ENCODE peak calls at places on chromosome 9, in five cellular contexts. W, K, S, Y and R are unnamed samples.

GRCh38 chr9:108634669-108635462 is 220.9 kb downstream of the ACTL7B start:
- DNase-seq in W (peak; percentile 10), K (no peak), S (no peak), Y (no peak), R (no peak)

GRCh38 chr9:123016631-123017030 is 16.8 kb upstream of the GPR21 start:
- DNase-seq in W (no peak), K (no peak), S (no peak), Y (no peak), R (no peak)

GRCh38 chr9:120396418-120396817 is 183.5 kb downstream of the CDK5RAP2 start:
- DNase-seq in W (no peak), K (no peak), S (no peak), Y (no peak), R (no peak)

GRCh38 chr9:78294290-78295176 is 2.4 kb upstream of the PSAT1 start:
- DNase-seq in W (no peak), K (no peak), S (no peak), Y (no peak), R (no peak)

GRCh38 chr9:7178729-7179128 is 421.0 kb downstream of the KDM4C start:
- DNase-seq in W (no peak), K (no peak), S (no peak), Y (no peak), R (no peak)

GRCh38 chr9:7150153-7150890 is 392.5 kb downstream of the KDM4C start:
- DNase-seq in W (no peak), K (no peak), S (no peak), Y (no peak), R (no peak)

GRCh38 chr9:124527781-124528180 is 20.6 kb upstream of the NR5A1 start:
- DNase-seq in W (no peak), K (no peak), S (no peak), Y (no peak), R (no peak)

GRCh38 chr9:38178282-38178681 is 109.3 kb upstream of the SHB start:
- DNase-seq in W (peak; percentile 24), K (no peak), S (no peak), Y (peak; percentile 31), R (no peak)

GRCh38 chr9:69773258-69773657 is 13.4 kb upstream of the PTAR1 start:
- DNase-seq in W (no peak), K (no peak), S (no peak), Y (no peak), R (no peak)

GRCh38 chr9:91253488-91253887 is 108.2 kb downstream of the AUH start:
- DNase-seq in W (peak; percentile 6), K (peak; percentile 7), S (peak; percentile 29), Y (no peak), R (no peak)

GRCh38 chr9:136437839-136438547 is 1.7 kb downstream of the INPP5E start:
- DNase-seq in W (no peak), K (no peak), S (no peak), Y (no peak), R (no peak)

GRCh38 chr9:72305102-72305546 is 59.9 kb downstream of the ZFAND5 start:
- DNase-seq in W (peak; percentile 95), K (peak; percentile 6), S (peak; percentile 37), Y (peak; percentile 64), R (no peak)

GRCh38 chr9:37501957-37502596 is 16.3 kb downstream of the POLR1E start:
- DNase-seq in W (no peak), K (peak; percentile 27), S (no peak), Y (no peak), R (no peak)

GRCh38 chr9:121281614-121282291 is 13.8 kb downstream of the GSN start:
- DNase-seq in W (peak; percentile 94), K (peak; percentile 85), S (peak; percentile 50), Y (peak; percentile 98), R (no peak)

GRCh38 chr9:122350577-122351355 is 20.1 kb upstream of the PTGS1 start:
- DNase-seq in W (peak; percentile 27), K (peak; percentile 49), S (peak; percentile 80), Y (peak; percentile 66), R (peak; percentile 44)

GRCh38 chr9:137138058-137138697 is 776 bp upstream of the GRIN1 start:
- DNase-seq in W (no peak), K (no peak), S (no peak), Y (no peak), R (no peak)

GRCh38 chr9:126215486-126215885 is 111.1 kb upstream of the MVB12B start:
- DNase-seq in W (no peak), K (no peak), S (no peak), Y (peak; percentile 1), R (no peak)

GRCh38 chr9:37902804-37903580 is 935 bp downstream of the SLC25A51 start:
- DNase-seq in W (no peak), K (peak; percentile 27), S (no peak), Y (no peak), R (no peak)

GRCh38 chr9:224540-225520 is 10.2 kb downstream of the DOCK8 start:
- DNase-seq in W (no peak), K (peak; percentile 26), S (no peak), Y (peak; percentile 49), R (no peak)

GRCh38 chr9:106697799-106698591 is 165.0 kb upstream of the ZNF462 start:
- DNase-seq in W (no peak), K (no peak), S (peak; percentile 36), Y (peak; percentile 27), R (no peak)

GRCh38 chr9:129310666-129311350 is 132.7 kb upstream of the IER5L start:
- DNase-seq in W (no peak), K (no peak), S (no peak), Y (no peak), R (no peak)

GRCh38 chr9:4293293-4293931 is 6.5 kb downstream of the GLIS3 start:
- DNase-seq in W (peak; percentile 54), K (no peak), S (no peak), Y (no peak), R (no peak)

GRCh38 chr9:92671323-92671722 is 1.4 kb upstream of the IPPK start:
- DNase-seq in W (peak; percentile 82), K (peak; percentile 47), S (no peak), Y (no peak), R (no peak)

GRCh38 chr9:105114318-105114717 is 130.1 kb upstream of the SLC44A1 start:
- DNase-seq in W (no peak), K (no peak), S (no peak), Y (no peak), R (no peak)

GRCh38 chr9:76490249-76490990 is 31.4 kb downstream of the GCNT1 start:
- DNase-seq in W (no peak), K (no peak), S (no peak), Y (no peak), R (no peak)

GRCh38 chr9:131334568-131335105 is 45.1 kb downstream of the PLPP7 start:
- DNase-seq in W (no peak), K (no peak), S (peak; percentile 90), Y (no peak), R (no peak)

GRCh38 chr9:33619666-33620404 is 95.8 kb downstream of the ANKRD18B start:
- DNase-seq in W (peak; percentile 28), K (peak; percentile 40), S (peak; percentile 26), Y (no peak), R (no peak)

GRCh38 chr9:136024696-136025316 is 63.6 kb upstream of the UBAC1 start:
- DNase-seq in W (no peak), K (no peak), S (no peak), Y (no peak), R (no peak)

GRCh38 chr9:4126184-4126865 is 173.5 kb downstream of the GLIS3 start:
- DNase-seq in W (no peak), K (no peak), S (no peak), Y (no peak), R (no peak)

DNA sequence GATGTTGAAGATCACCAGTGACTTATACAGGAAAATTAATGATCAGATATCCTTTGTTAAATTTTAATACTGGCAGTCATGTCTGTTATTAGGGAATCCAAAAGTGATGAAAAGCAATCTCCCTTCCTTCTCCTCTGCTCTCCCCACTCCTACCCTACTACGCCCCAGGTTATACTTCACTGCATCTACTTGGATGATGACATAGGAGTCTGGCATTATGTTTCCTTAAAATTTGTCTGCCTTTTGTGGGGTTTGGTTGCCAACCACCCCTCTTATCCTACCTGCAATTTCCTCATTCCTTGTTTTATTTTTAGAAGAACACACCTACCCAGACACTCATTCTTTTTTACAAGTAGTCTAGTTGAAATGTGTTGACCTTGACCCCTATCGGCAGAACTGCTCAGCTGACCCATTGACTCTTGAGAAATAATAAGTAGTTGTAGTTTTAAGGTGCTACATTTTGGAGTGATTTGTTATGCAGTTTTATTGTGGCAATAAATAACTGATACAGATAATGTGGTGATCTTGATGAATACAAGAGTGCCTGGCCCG is 5.1 kb upstream of the MOB3B start:
- DNase-seq in W (no peak), K (no peak), S (no peak), Y (no peak), R (no peak)
- H3K27ac ChIP-seq in W (no peak overlapping the region), K (no peak overlapping the region), S (no peak overlapping the region), Y (peak overlapping the region; percentile 75), R (no peak overlapping the region)

DNA sequence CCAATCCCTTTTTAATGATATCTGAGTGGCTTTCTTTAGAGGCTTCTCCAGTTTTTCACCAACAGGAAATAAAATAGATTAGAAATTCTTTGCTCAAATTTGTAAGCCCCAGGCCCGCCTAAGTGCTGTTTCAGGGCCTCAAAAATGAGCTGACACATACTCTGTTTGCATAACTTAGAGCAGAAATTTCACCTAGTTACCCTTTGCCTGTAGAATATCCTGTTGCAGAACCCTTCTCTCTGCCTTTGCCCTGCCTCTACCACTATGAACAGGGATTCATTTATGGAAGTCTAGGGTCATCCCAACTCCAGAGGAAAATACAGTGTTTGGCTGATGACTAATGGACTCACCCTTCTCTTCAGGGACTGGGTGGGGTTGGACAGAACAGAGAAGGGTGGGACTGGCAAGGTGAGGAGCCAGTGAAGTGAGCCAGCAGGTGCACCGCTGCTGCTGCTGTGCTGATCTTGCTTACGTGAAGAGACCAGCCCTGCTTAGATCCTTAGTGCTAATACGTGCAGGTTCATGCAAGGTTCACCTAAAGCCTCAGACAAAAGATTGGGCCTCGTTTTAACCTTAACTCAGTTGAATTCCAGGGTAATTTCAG is 22.8 kb downstream of the OSTF1 start:
- DNase-seq in W (peak; percentile 10), K (no peak), S (no peak), Y (no peak), R (no peak)
- H3K4me3 ChIP-seq in W (no peak overlapping the region), K (no peak overlapping the region), S (no peak overlapping the region), Y (no peak overlapping the region), R (no peak overlapping the region)

GRCh38 chr9:88535226-88535931 is 401 bp downstream of the NXNL2 start:
- DNase-seq in W (no peak), K (no peak), S (peak; percentile 26), Y (no peak), R (no peak)
- H3K27ac ChIP-seq in W (peak overlapping the region; percentile 64), K (no peak overlapping the region), S (no peak overlapping the region), Y (peak overlapping the region; percentile 92), R (no peak overlapping the region)

DNA sequence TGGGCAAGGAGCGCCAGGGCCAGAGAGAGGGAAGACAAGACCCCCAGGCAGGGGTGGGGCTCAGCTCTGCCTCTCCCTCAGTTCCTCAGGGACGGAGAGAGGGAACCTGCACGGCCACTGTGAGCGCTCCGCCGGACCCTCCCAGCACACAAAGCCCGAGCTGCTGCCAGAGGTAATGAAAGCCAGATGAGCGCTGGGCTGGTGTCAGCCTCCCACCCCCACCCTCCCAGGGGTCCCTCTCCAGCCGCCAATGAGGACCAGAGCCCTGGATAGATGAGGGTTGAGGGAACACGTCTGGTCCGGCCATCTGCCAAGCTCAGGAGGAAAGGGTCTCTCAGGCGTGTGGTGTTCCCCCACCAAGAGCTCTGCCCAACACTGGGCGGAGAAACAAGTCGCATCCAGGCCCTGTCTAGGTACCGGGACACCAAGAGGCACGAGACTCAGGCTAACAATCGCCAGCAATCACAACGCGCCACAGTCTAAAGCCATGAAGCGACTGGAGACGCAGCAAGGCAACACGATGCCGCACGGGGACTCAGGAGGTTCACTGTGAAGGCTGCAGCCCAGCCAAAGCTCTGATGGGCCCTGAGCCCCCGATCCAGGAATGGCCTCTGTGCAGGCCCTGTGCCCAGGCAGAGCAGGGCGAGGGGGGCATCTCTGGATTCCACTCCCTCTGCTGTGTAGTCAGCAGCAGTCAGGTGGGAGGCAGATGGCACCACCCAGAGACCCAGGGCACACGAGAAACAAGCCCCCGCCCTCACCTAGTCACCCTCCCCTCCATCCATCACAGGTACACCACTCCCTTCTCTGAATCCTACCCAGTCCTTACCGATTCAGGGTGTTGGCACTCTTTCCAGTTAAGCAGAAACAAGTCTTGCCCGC is 1.3 kb downstream of the RALGDS start:
- DNase-seq in W (no peak), K (no peak), S (peak; percentile 39), Y (peak; percentile 63), R (no peak)
- H3K4me3 ChIP-seq in W (peak overlapping the region; percentile 80), K (peak overlapping the region; percentile 81), S (peak overlapping the region; percentile 70), Y (peak overlapping the region; percentile 83), R (no peak overlapping the region)